ENCODE peak calls at places on chromosome 12, in five cellular contexts. A is lower leg skin, Y is RWPE1, P is GM12892, Z is HFFc6. D is an unnamed sample.

GRCh38 chr12:119940881-119941280 is 48.2 kb upstream of the BICDL1 start:
- DNase-seq in A (no peak), Y (peak), P (no peak), Z (peak), D (peak)

GRCh38 chr12:9346866-9347327 is 138.7 kb upstream of the PZP start:
- DNase-seq in Y (no peak), P (no peak), Z (no peak), A (no peak), D (no peak)

GRCh38 chr12:115934877-115935276 is 342.6 kb downstream of the MED13L start:
- DNase-seq in Z (no peak), Y (no peak), A (no peak), P (no peak), D (no peak)

GRCh38 chr12:58500399-58500798 is 419.9 kb downstream of the LRIG3 start:
- DNase-seq in Z (no peak), Y (no peak), A (no peak), P (no peak), D (no peak)

GRCh38 chr12:31651893-31652521 is 7.5 kb upstream of the ETFBKMT start:
- DNase-seq in Y (no peak), A (no peak), P (no peak), Z (no peak), D (no peak)

GRCh38 chr12:95942106-95942531 is 295 bp downstream of the CCDC38 start:
- DNase-seq in Z (no peak), Y (peak), A (no peak), P (no peak), D (no peak)

GRCh38 chr12:89882051-89882450 is 173.4 kb upstream of the ATP2B1 start:
- DNase-seq in Y (no peak), P (no peak), Z (no peak), A (no peak), D (no peak)

GRCh38 chr12:107402041-107403022 is 283.3 kb upstream of the PWP1 start:
- DNase-seq in A (no peak), P (peak), Y (peak), Z (peak), D (peak)

GRCh38 chr12:5379737-5380496 is 52.0 kb upstream of the NTF3 start:
- DNase-seq in P (no peak), Z (no peak), Y (peak), A (no peak), D (peak)

GRCh38 chr12:52032431-52032796 is 18.8 kb upstream of the NR4A1 start:
- DNase-seq in A (peak), Y (no peak), P (no peak), Z (peak), D (no peak)

GRCh38 chr12:76587428-76588178 is 28.0 kb upstream of the OSBPL8 start:
- DNase-seq in P (no peak), Z (no peak), Y (no peak), A (no peak), D (no peak)

GRCh38 chr12:20696181-20696580 is 1.0 kb downstream of the SLCO1C1 start:
- DNase-seq in Z (no peak), P (no peak), Y (no peak), A (no peak), D (no peak)

GRCh38 chr12:111841236-111841749 is 735 bp upstream of the MAPKAPK5 start:
- DNase-seq in Z (no peak), Y (peak), P (peak), A (no peak), D (peak)

GRCh38 chr12:112362309-112362708 is 19.9 kb downstream of the HECTD4 start:
- DNase-seq in Y (no peak), P (no peak), Z (no peak), A (no peak), D (no peak)

GRCh38 chr12:121804417-121805111 is 755 bp downstream of the SETD1B start:
- DNase-seq in Y (no peak), Z (no peak), P (no peak), A (no peak), D (peak)

GRCh38 chr12:3771853-3772252 is 18.9 kb upstream of the CRACR2A start:
- DNase-seq in Y (no peak), A (no peak), P (no peak), Z (no peak), D (no peak)

GRCh38 chr12:1103632-1104031 is 112.6 kb downstream of the ERC1 start:
- DNase-seq in Y (no peak), A (no peak), Z (no peak), P (no peak), D (no peak)

D was measured in SW480.